ENCODE peak calls at places on chromosomes 1 and 21, in ten cellular contexts. One of them, this sample, is unnamed.

GRCh38 chr1:77394166-77394565 is 112.3 kb downstream of the AK5 start:
- DNase-seq in neural progenitor cell: no peak
- DNase-seq in GM10248: no peak
- DNase-seq in fibroblast of villous mesenchyme: peak
- DNase-seq in PC-3: peak
- DNase-seq in AG09309: peak
- DNase-seq in body of pancreas: no peak
- DNase-seq in left ventricle myocardium inferior: no peak
- DNase-seq in fibroblast of pulmonary artery: peak
- DNase-seq in type B pancreatic cell: no peak
- DNase-seq in this sample: no peak

GRCh38 chr1:244254467-244254866 is 197.2 kb downstream of the ADSS2 start:
- DNase-seq in neural progenitor cell: no peak
- DNase-seq in GM10248: no peak
- DNase-seq in fibroblast of villous mesenchyme: no peak
- DNase-seq in PC-3: no peak
- DNase-seq in AG09309: no peak
- DNase-seq in body of pancreas: peak
- DNase-seq in left ventricle myocardium inferior: peak
- DNase-seq in fibroblast of pulmonary artery: no peak
- DNase-seq in type B pancreatic cell: no peak
- DNase-seq in this sample: no peak

GRCh38 chr1:157403203-157403602 is 149.1 kb downstream of the FCRL5 start:
- DNase-seq in neural progenitor cell: peak
- DNase-seq in GM10248: peak
- DNase-seq in fibroblast of villous mesenchyme: no peak
- DNase-seq in PC-3: peak
- DNase-seq in AG09309: no peak
- DNase-seq in body of pancreas: peak
- DNase-seq in left ventricle myocardium inferior: no peak
- DNase-seq in fibroblast of pulmonary artery: no peak
- DNase-seq in type B pancreatic cell: no peak
- DNase-seq in this sample: peak

GRCh38 chr1:69400128-69400527 is 167.6 kb upstream of the LRRC7 start:
- DNase-seq in neural progenitor cell: no peak
- DNase-seq in GM10248: no peak
- DNase-seq in fibroblast of villous mesenchyme: no peak
- DNase-seq in PC-3: no peak
- DNase-seq in AG09309: no peak
- DNase-seq in body of pancreas: no peak
- DNase-seq in left ventricle myocardium inferior: no peak
- DNase-seq in fibroblast of pulmonary artery: no peak
- DNase-seq in type B pancreatic cell: no peak
- DNase-seq in this sample: no peak

GRCh38 chr1:89873250-89873649 is 52.4 kb downstream of the LRRC8D start:
- DNase-seq in neural progenitor cell: no peak
- DNase-seq in GM10248: no peak
- DNase-seq in fibroblast of villous mesenchyme: peak
- DNase-seq in PC-3: no peak
- DNase-seq in AG09309: no peak
- DNase-seq in body of pancreas: no peak
- DNase-seq in left ventricle myocardium inferior: no peak
- DNase-seq in fibroblast of pulmonary artery: peak
- DNase-seq in type B pancreatic cell: no peak
- DNase-seq in this sample: no peak

GRCh38 chr1:79262745-79263258 is 256.3 kb upstream of the ADGRL4 start:
- DNase-seq in neural progenitor cell: peak
- DNase-seq in GM10248: no peak
- DNase-seq in fibroblast of villous mesenchyme: no peak
- DNase-seq in PC-3: no peak
- DNase-seq in AG09309: no peak
- DNase-seq in body of pancreas: no peak
- DNase-seq in left ventricle myocardium inferior: no peak
- DNase-seq in fibroblast of pulmonary artery: no peak
- DNase-seq in type B pancreatic cell: no peak
- DNase-seq in this sample: no peak

GRCh38 chr1:2557146-2558029 is 1.2 kb downstream of the TNFRSF14 start:
- DNase-seq in neural progenitor cell: no peak
- DNase-seq in GM10248: no peak
- DNase-seq in fibroblast of villous mesenchyme: no peak
- DNase-seq in PC-3: no peak
- DNase-seq in AG09309: no peak
- DNase-seq in body of pancreas: no peak
- DNase-seq in left ventricle myocardium inferior: no peak
- DNase-seq in fibroblast of pulmonary artery: no peak
- DNase-seq in type B pancreatic cell: no peak
- DNase-seq in this sample: no peak

GRCh38 chr1:229127301-229127700 is 143.6 kb upstream of the RAB4A start:
- DNase-seq in neural progenitor cell: no peak
- DNase-seq in GM10248: no peak
- DNase-seq in fibroblast of villous mesenchyme: peak
- DNase-seq in PC-3: no peak
- DNase-seq in AG09309: no peak
- DNase-seq in body of pancreas: no peak
- DNase-seq in left ventricle myocardium inferior: no peak
- DNase-seq in fibroblast of pulmonary artery: peak
- DNase-seq in type B pancreatic cell: no peak
- DNase-seq in this sample: peak

GRCh38 chr21:34814529-34814951 is 145.7 kb downstream of the CLIC6 start:
- DNase-seq in neural progenitor cell: no peak
- DNase-seq in GM10248: no peak
- DNase-seq in fibroblast of villous mesenchyme: no peak
- DNase-seq in PC-3: no peak
- DNase-seq in AG09309: no peak
- DNase-seq in body of pancreas: no peak
- DNase-seq in left ventricle myocardium inferior: no peak
- DNase-seq in fibroblast of pulmonary artery: no peak
- DNase-seq in type B pancreatic cell: no peak
- DNase-seq in this sample: peak

GRCh38 chr1:243798726-243799125 is 51.3 kb downstream of the AKT3 start:
- DNase-seq in neural progenitor cell: no peak
- DNase-seq in GM10248: no peak
- DNase-seq in fibroblast of villous mesenchyme: peak
- DNase-seq in PC-3: peak
- DNase-seq in AG09309: peak
- DNase-seq in body of pancreas: no peak
- DNase-seq in left ventricle myocardium inferior: no peak
- DNase-seq in fibroblast of pulmonary artery: peak
- DNase-seq in type B pancreatic cell: no peak
- DNase-seq in this sample: peak

GRCh38 chr1:77796695-77797405 is 17.4 kb downstream of the MIGA1 start:
- DNase-seq in neural progenitor cell: peak
- DNase-seq in GM10248: no peak
- DNase-seq in fibroblast of villous mesenchyme: no peak
- DNase-seq in PC-3: no peak
- DNase-seq in AG09309: no peak
- DNase-seq in body of pancreas: no peak
- DNase-seq in left ventricle myocardium inferior: no peak
- DNase-seq in fibroblast of pulmonary artery: no peak
- DNase-seq in type B pancreatic cell: no peak
- DNase-seq in this sample: no peak

GRCh38 chr1:151777317-151777716 is 13.0 kb downstream of the TDRKH start:
- DNase-seq in neural progenitor cell: no peak
- DNase-seq in GM10248: no peak
- DNase-seq in fibroblast of villous mesenchyme: no peak
- DNase-seq in PC-3: no peak
- DNase-seq in AG09309: no peak
- DNase-seq in body of pancreas: no peak
- DNase-seq in left ventricle myocardium inferior: no peak
- DNase-seq in fibroblast of pulmonary artery: no peak
- DNase-seq in type B pancreatic cell: no peak
- DNase-seq in this sample: no peak

GRCh38 chr1:151776665-151777062 is 13.4 kb upstream of the MRPL9 start:
- DNase-seq in neural progenitor cell: no peak
- DNase-seq in GM10248: no peak
- DNase-seq in fibroblast of villous mesenchyme: no peak
- DNase-seq in PC-3: no peak
- DNase-seq in AG09309: no peak
- DNase-seq in body of pancreas: no peak
- DNase-seq in left ventricle myocardium inferior: no peak
- DNase-seq in fibroblast of pulmonary artery: no peak
- DNase-seq in type B pancreatic cell: no peak
- DNase-seq in this sample: no peak

GRCh38 chr1:151773698-151774097 is 10.4 kb upstream of the MRPL9 start:
- DNase-seq in neural progenitor cell: no peak
- DNase-seq in GM10248: no peak
- DNase-seq in fibroblast of villous mesenchyme: no peak
- DNase-seq in PC-3: peak
- DNase-seq in AG09309: no peak
- DNase-seq in body of pancreas: no peak
- DNase-seq in left ventricle myocardium inferior: no peak
- DNase-seq in fibroblast of pulmonary artery: peak
- DNase-seq in type B pancreatic cell: no peak
- DNase-seq in this sample: peak

GRCh38 chr1:151774540-151774939 is 11.2 kb upstream of the MRPL9 start:
- DNase-seq in neural progenitor cell: no peak
- DNase-seq in GM10248: no peak
- DNase-seq in fibroblast of villous mesenchyme: no peak
- DNase-seq in PC-3: no peak
- DNase-seq in AG09309: no peak
- DNase-seq in body of pancreas: no peak
- DNase-seq in left ventricle myocardium inferior: no peak
- DNase-seq in fibroblast of pulmonary artery: no peak
- DNase-seq in type B pancreatic cell: no peak
- DNase-seq in this sample: no peak

GRCh38 chr1:151775894-151776664 is 12.8 kb upstream of the MRPL9 start:
- DNase-seq in neural progenitor cell: no peak
- DNase-seq in GM10248: no peak
- DNase-seq in fibroblast of villous mesenchyme: no peak
- DNase-seq in PC-3: no peak
- DNase-seq in AG09309: no peak
- DNase-seq in body of pancreas: no peak
- DNase-seq in left ventricle myocardium inferior: no peak
- DNase-seq in fibroblast of pulmonary artery: no peak
- DNase-seq in type B pancreatic cell: no peak
- DNase-seq in this sample: no peak
- TF ChIP-seq CTCF in neural progenitor cell: no peak
- TF ChIP-seq CTCF in GM10248: no peak
- TF ChIP-seq CTCF in fibroblast of villous mesenchyme: no peak
- TF ChIP-seq CTCF in PC-3: no peak
- TF ChIP-seq CTCF in AG09309: no peak
- TF ChIP-seq CTCF in body of pancreas: no peak
- TF ChIP-seq CTCF in left ventricle myocardium inferior: no peak
- TF ChIP-seq CTCF in fibroblast of pulmonary artery: no peak
- TF ChIP-seq CTCF in type B pancreatic cell: no peak
- TF ChIP-seq CTCF in this sample: no peak

GRCh38 chr1:76140227-76140626 is 65.7 kb downstream of the ST6GALNAC3 start:
- DNase-seq in neural progenitor cell: no peak
- DNase-seq in GM10248: no peak
- DNase-seq in fibroblast of villous mesenchyme: no peak
- DNase-seq in PC-3: no peak
- DNase-seq in AG09309: no peak
- DNase-seq in body of pancreas: no peak
- DNase-seq in left ventricle myocardium inferior: no peak
- DNase-seq in fibroblast of pulmonary artery: no peak
- DNase-seq in type B pancreatic cell: no peak
- DNase-seq in this sample: no peak
- TF ChIP-seq CTCF in neural progenitor cell: peak
- TF ChIP-seq CTCF in GM10248: no peak
- TF ChIP-seq CTCF in fibroblast of villous mesenchyme: no peak
- TF ChIP-seq CTCF in PC-3: peak
- TF ChIP-seq CTCF in AG09309: no peak
- TF ChIP-seq CTCF in body of pancreas: no peak
- TF ChIP-seq CTCF in left ventricle myocardium inferior: no peak
- TF ChIP-seq CTCF in fibroblast of pulmonary artery: peak
- TF ChIP-seq CTCF in type B pancreatic cell: peak
- TF ChIP-seq CTCF in this sample: no peak

GRCh38 chr1:213675043-213675442 is 312.7 kb upstream of the PROX1 start:
- DNase-seq in neural progenitor cell: no peak
- DNase-seq in GM10248: no peak
- DNase-seq in fibroblast of villous mesenchyme: no peak
- DNase-seq in PC-3: no peak
- DNase-seq in AG09309: no peak
- DNase-seq in body of pancreas: no peak
- DNase-seq in left ventricle myocardium inferior: no peak
- DNase-seq in fibroblast of pulmonary artery: no peak
- DNase-seq in type B pancreatic cell: no peak
- DNase-seq in this sample: no peak

GRCh38 chr1:213678753-213679152 is 309.0 kb upstream of the PROX1 start:
- DNase-seq in neural progenitor cell: no peak
- DNase-seq in GM10248: no peak
- DNase-seq in fibroblast of villous mesenchyme: no peak
- DNase-seq in PC-3: no peak
- DNase-seq in AG09309: no peak
- DNase-seq in body of pancreas: no peak
- DNase-seq in left ventricle myocardium inferior: no peak
- DNase-seq in fibroblast of pulmonary artery: no peak
- DNase-seq in type B pancreatic cell: no peak
- DNase-seq in this sample: no peak

GRCh38 chr1:213678348-213678747 is 309.4 kb upstream of the PROX1 start:
- DNase-seq in neural progenitor cell: no peak
- DNase-seq in GM10248: no peak
- DNase-seq in fibroblast of villous mesenchyme: no peak
- DNase-seq in PC-3: no peak
- DNase-seq in AG09309: no peak
- DNase-seq in body of pancreas: no peak
- DNase-seq in left ventricle myocardium inferior: no peak
- DNase-seq in fibroblast of pulmonary artery: no peak
- DNase-seq in type B pancreatic cell: no peak
- DNase-seq in this sample: no peak

GRCh38 chr1:213679153-213679552 is 308.6 kb upstream of the PROX1 start:
- DNase-seq in neural progenitor cell: no peak
- DNase-seq in GM10248: no peak
- DNase-seq in fibroblast of villous mesenchyme: no peak
- DNase-seq in PC-3: no peak
- DNase-seq in AG09309: no peak
- DNase-seq in body of pancreas: no peak
- DNase-seq in left ventricle myocardium inferior: no peak
- DNase-seq in fibroblast of pulmonary artery: no peak
- DNase-seq in type B pancreatic cell: no peak
- DNase-seq in this sample: no peak

GRCh38 chr1:213676741-213677140 is 311.0 kb upstream of the PROX1 start:
- DNase-seq in neural progenitor cell: no peak
- DNase-seq in GM10248: no peak
- DNase-seq in fibroblast of villous mesenchyme: no peak
- DNase-seq in PC-3: no peak
- DNase-seq in AG09309: no peak
- DNase-seq in body of pancreas: no peak
- DNase-seq in left ventricle myocardium inferior: no peak
- DNase-seq in fibroblast of pulmonary artery: no peak
- DNase-seq in type B pancreatic cell: no peak
- DNase-seq in this sample: no peak
- TF ChIP-seq CTCF in neural progenitor cell: no peak
- TF ChIP-seq CTCF in GM10248: no peak
- TF ChIP-seq CTCF in fibroblast of villous mesenchyme: no peak
- TF ChIP-seq CTCF in PC-3: no peak
- TF ChIP-seq CTCF in AG09309: no peak
- TF ChIP-seq CTCF in body of pancreas: no peak
- TF ChIP-seq CTCF in left ventricle myocardium inferior: no peak
- TF ChIP-seq CTCF in fibroblast of pulmonary artery: no peak
- TF ChIP-seq CTCF in type B pancreatic cell: no peak
- TF ChIP-seq CTCF in this sample: no peak

DNA sequence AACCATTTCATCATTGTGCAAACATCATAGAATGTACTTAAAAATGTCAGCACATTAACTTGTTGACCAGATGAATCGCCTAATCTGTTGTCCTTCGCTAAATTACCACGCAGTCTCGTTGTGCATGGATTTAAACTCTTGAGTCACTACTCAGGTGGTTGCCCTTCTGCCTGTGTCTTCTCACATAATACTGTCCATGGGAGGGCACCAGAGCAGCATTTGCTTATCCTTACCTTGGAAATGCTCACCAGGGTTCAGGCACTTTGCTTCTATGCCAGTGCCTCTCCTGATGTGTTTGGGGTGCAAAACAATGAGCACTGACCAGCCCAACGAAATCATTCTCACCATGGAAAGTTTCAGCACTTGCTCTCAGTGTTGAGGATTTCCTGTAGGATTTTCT is 559.9 kb downstream of the RWDD3 start:
- DNase-seq in neural progenitor cell: peak
- DNase-seq in GM10248: no peak
- DNase-seq in fibroblast of villous mesenchyme: no peak
- DNase-seq in PC-3: peak
- DNase-seq in AG09309: no peak
- DNase-seq in body of pancreas: no peak
- DNase-seq in left ventricle myocardium inferior: no peak
- DNase-seq in fibroblast of pulmonary artery: no peak
- DNase-seq in type B pancreatic cell: no peak
- DNase-seq in this sample: peak
- TF ChIP-seq CTCF in neural progenitor cell: peak
- TF ChIP-seq CTCF in GM10248: no peak
- TF ChIP-seq CTCF in fibroblast of villous mesenchyme: no peak
- TF ChIP-seq CTCF in PC-3: peak
- TF ChIP-seq CTCF in AG09309: no peak
- TF ChIP-seq CTCF in body of pancreas: no peak
- TF ChIP-seq CTCF in left ventricle myocardium inferior: no peak
- TF ChIP-seq CTCF in fibroblast of pulmonary artery: no peak
- TF ChIP-seq CTCF in type B pancreatic cell: peak
- TF ChIP-seq CTCF in this sample: no peak

This sample was measured in MCF 10A.